ENCODE peak calls at places on chromosome 20, in four cellular contexts. O is tibial artery, K is MM.1S, N is astrocyte. F is an unnamed sample.

GRCh38 chr20:51426879-51427624 is 115.5 kb downstream of the NFATC2 start:
- DNase-seq in O (no peak), N (no peak), K (no peak), F (no peak)

GRCh38 chr20:62737271-62737761 is 28.7 kb downstream of the NTSR1 start:
- DNase-seq in N (no peak), K (no peak), O (peak; percentile 51), F (no peak)

GRCh38 chr20:40991181-40991889 is 37.3 kb upstream of the TOP1 start:
- DNase-seq in K (peak; percentile 86), O (peak; percentile 65), N (no peak), F (no peak)

GRCh38 chr20:56752274-56752673 is 123.2 kb downstream of the TFAP2C start:
- DNase-seq in K (no peak), O (no peak), N (no peak), F (no peak)

GRCh38 chr20:4578375-4578774 is 143.3 kb upstream of the PRND start:
- DNase-seq in K (no peak), N (no peak), O (no peak), F (no peak)

GRCh38 chr20:44888226-44889103 is 3.0 kb downstream of the YWHAB start:
- DNase-seq in N (no peak), O (no peak), K (no peak), F (no peak)

GRCh38 chr20:44961868-44962267 is 1.7 kb upstream of the TOMM34 start:
- DNase-seq in N (peak; percentile 49), K (no peak), O (no peak), F (no peak)

GRCh38 chr20:51570755-51571469 is 28.4 kb upstream of the NFATC2 start:
- DNase-seq in N (no peak), K (no peak), O (peak; percentile 73), F (no peak)

GRCh38 chr20:35145141-35145564 is 2.0 kb downstream of the EDEM2 start:
- DNase-seq in O (no peak), K (peak; percentile 54), N (peak; percentile 50), F (peak; percentile 41)

GRCh38 chr20:63487781-63488241 is 11.1 kb downstream of the EEF1A2 start:
- DNase-seq in K (no peak), N (no peak), O (no peak), F (no peak)

GRCh38 chr20:1505361-1505760 is 14.1 kb upstream of the SIRPB2 start:
- DNase-seq in N (no peak), K (no peak), O (no peak), F (no peak)

GRCh38 chr20:43977252-43977651 is 62.6 kb downstream of the TOX2 start:
- DNase-seq in O (no peak), N (peak; percentile 51), K (no peak), F (no peak)

GRCh38 chr20:35049776-35050352 is 42.7 kb downstream of the TRPC4AP start:
- DNase-seq in N (peak; percentile 32), K (no peak), O (no peak), F (no peak)

GRCh38 chr20:47665221-47665991 is 119.9 kb downstream of the SULF2 start:
- DNase-seq in O (peak; percentile 60), K (no peak), N (no peak), F (no peak)

DNA sequence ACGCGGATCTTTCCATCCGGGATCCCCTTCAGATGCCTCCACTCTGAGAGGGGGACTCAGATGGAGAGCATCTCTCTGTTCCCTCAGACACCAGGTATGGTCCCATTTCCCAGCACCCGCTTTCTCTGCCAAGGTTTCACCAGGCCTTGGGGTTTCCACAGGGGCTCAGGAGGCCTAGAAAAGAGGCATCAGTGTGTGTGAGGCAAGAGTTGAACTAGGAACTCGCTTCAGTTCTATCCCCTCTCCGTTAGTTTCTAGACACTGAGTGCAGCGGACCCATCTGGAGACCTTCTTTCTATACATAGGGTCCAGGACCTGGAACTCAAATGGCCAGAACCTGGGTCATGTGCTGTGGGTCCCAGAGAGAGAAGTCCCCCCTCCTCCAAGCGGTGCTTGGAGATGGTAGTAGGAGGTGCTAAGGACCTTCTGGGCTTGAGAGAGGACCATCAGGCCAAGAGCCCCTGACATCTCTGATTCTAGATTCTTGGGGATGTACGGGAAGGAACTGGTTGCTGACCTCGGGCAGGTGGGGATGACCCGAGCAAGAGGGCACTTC is 2.1 kb downstream of the SLC12A5 start:
- DNase-seq in K (no peak), O (no peak), N (no peak), F (no peak)
- H3K27ac ChIP-seq in K (no peak overlapping the region), O (no peak overlapping the region), N (no peak overlapping the region), F (no peak overlapping the region)

GRCh38 chr20:52941803-52942202 is 30.4 kb upstream of the TSHZ2 start:
- DNase-seq in N (no peak), K (no peak), O (no peak), F (no peak)
- H3K27ac ChIP-seq in N (no peak overlapping the region), K (no peak overlapping the region), O (no peak overlapping the region), F (no peak overlapping the region)

GRCh38 chr20:49283176-49283702 is 5.4 kb upstream of the ZNFX1 start:
- DNase-seq in K (no peak), O (no peak), N (no peak), F (no peak)
- H3K27ac ChIP-seq in K (no peak overlapping the region), O (no peak overlapping the region), N (no peak overlapping the region), F (no peak overlapping the region)

GRCh38 chr20:31485450-31486339 is 10.6 kb downstream of the REM1 start:
- DNase-seq in N (peak; percentile 59), K (no peak), O (peak; percentile 82), F (no peak)
- H3K27ac ChIP-seq in N (no peak overlapping the region), K (no peak overlapping the region), O (peak overlapping the region; percentile 84), F (no peak overlapping the region)

DNA sequence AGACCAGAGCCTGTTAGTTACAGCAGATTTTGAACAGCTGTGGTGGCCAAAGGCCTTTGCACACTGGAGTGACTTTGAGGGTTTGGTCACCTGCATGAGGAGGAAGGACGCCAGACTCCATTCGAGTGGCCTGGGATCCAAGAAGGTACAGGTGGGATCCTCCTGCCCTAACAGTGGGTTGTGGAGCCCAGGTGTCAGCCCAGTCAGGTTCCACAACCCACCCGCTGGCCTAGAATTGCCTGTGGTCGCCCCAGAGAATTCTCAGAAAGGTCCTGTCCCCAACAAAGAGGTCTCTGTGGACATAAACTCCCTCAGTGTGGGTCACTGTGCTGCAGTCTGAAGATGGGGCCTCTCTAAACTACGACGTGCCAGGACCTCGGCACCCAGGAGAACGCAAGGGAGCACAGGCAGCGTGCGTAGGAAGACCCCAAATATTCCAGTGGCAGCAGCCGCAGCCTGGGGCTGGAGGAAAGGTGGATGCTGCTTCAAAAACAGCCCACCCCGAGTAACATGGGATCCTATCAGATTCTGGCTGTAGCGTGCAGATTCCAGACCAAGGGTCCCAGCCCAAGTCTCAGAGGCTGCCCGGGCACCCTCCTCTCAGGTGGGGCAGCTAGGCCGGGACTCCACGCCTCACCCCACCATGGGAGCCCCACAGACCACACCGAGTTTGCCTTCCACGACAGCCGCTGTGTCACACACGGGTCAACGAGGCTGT is 16.0 kb downstream of the ACSS1 start:
- DNase-seq in N (no peak), K (no peak), O (no peak), F (no peak)
- H3K27ac ChIP-seq in N (no peak overlapping the region), K (no peak overlapping the region), O (peak overlapping the region; percentile 85), F (no peak overlapping the region)

GRCh38 chr20:31844737-31845299 is 586 bp downstream of the FOXS1 start:
- DNase-seq in N (no peak), K (no peak), O (no peak), F (no peak)
- H3K27ac ChIP-seq in N (no peak overlapping the region), K (no peak overlapping the region), O (peak overlapping the region; percentile 92), F (no peak overlapping the region)